ENCODE peak calls at places on chromosomes 16 and 17, in nine cellular contexts. L, P, R, I, B, K, Q, X and O are unnamed samples. For H3K27me3, the result is how much of the 10 kb centered on the place peaks cover.

GRCh38 chr17:73283841-73284282 is 22.2 kb upstream of the CPSF4L start:
- DNase-seq in Q (no peak), I (no peak), B (no peak), R (no peak), K (no peak), P (no peak), X (no peak), L (no peak), O (no peak)

GRCh38 chr17:9389116-9389515 is 186.5 kb downstream of the STX8 start:
- DNase-seq in L (no peak), B (no peak), X (no peak), Q (no peak), I (peak), K (no peak), R (no peak), P (no peak), O (peak)

GRCh38 chr16:15857779-15858560 is 1.1 kb upstream of the MYH11 start:
- DNase-seq in P (peak), R (no peak), B (no peak), L (peak), X (no peak), Q (no peak), I (no peak), K (peak), O (no peak)

GRCh38 chr17:64769712-64770111 is 107.6 kb upstream of the SMURF2 start:
- DNase-seq in K (no peak), P (no peak), B (no peak), R (no peak), Q (no peak), L (no peak), I (no peak), X (no peak), O (no peak)

GRCh38 chr16:5633845-5634440 is 536.3 kb upstream of the EEF2KMT start:
- DNase-seq in I (no peak), K (no peak), Q (no peak), R (no peak), P (no peak), X (no peak), B (peak), L (no peak), O (no peak)

GRCh38 chr16:22955461-22956145 is 141.6 kb downstream of the HS3ST2 start:
- DNase-seq in P (no peak), Q (no peak), B (no peak), R (no peak), L (no peak), K (no peak), X (no peak), I (no peak), O (no peak)

GRCh38 chr16:70700101-70701020 is 14.5 kb upstream of the MTSS2 start:
- DNase-seq in Q (no peak), I (no peak), L (peak), K (no peak), P (peak), B (no peak), X (no peak), R (peak), O (no peak)

GRCh38 chr17:58249270-58250133 is 11.1 kb downstream of the LPO start:
- DNase-seq in P (peak), B (peak), R (peak), K (peak), I (peak), X (peak), Q (peak), L (peak), O (no peak)

GRCh38 chr17:27888072-27888471 is 5.1 kb downstream of the LYRM9 start:
- DNase-seq in K (no peak), Q (no peak), P (no peak), R (no peak), X (no peak), I (no peak), L (no peak), B (no peak), O (no peak)

GRCh38 chr17:43645765-43646481 is 15.8 kb downstream of the MEOX1 start:
- DNase-seq in X (peak), P (peak), Q (no peak), L (peak), I (no peak), B (no peak), K (peak), R (no peak), O (no peak)

GRCh38 chr16:15897386-15897785 is 9.0 kb upstream of the CEP20 start:
- DNase-seq in K (no peak), X (no peak), I (no peak), B (no peak), Q (no peak), R (no peak), P (no peak), L (no peak), O (no peak)

GRCh38 chr16:11401161-11402050 is 56.1 kb downstream of the RMI2 start:
- DNase-seq in Q (no peak), P (no peak), I (no peak), B (no peak), R (no peak), K (peak), L (peak), X (no peak), O (no peak)

GRCh38 chr17:29039764-29040598 is 3.0 kb upstream of the PIPOX start:
- DNase-seq in I (peak), K (no peak), B (no peak), X (no peak), R (no peak), P (no peak), Q (no peak), L (no peak), O (no peak)

GRCh38 chr17:58492238-58493121 is 4.3 kb upstream of the HSF5 start:
- DNase-seq in R (no peak), Q (no peak), I (no peak), B (no peak), P (no peak), X (no peak), L (no peak), K (no peak), O (no peak)

GRCh38 chr16:1556254-1556653 is 22.8 kb downstream of the TMEM204 start:
- DNase-seq in I (no peak), P (no peak), B (no peak), X (no peak), L (no peak), K (no peak), Q (no peak), R (no peak), O (no peak)

GRCh38 chr16:10791048-10791447 is 27.5 kb downstream of the TVP23A start:
- DNase-seq in L (no peak), X (no peak), P (no peak), Q (no peak), R (no peak), K (no peak), B (no peak), I (no peak), O (no peak)

GRCh38 chr16:4837733-4838501 is 9.2 kb downstream of the GLYR1 start:
- DNase-seq in I (no peak), X (no peak), L (no peak), Q (no peak), B (no peak), K (peak), P (no peak), R (no peak), O (no peak)

GRCh38 chr17:8272421-8272820 is 16.0 kb upstream of the RANGRF start:
- DNase-seq in B (no peak), R (no peak), L (no peak), K (no peak), Q (no peak), P (no peak), I (no peak), X (no peak), O (no peak)

GRCh38 chr17:10337136-10337535 is 35.7 kb downstream of the MYH13 start:
- DNase-seq in K (no peak), L (no peak), B (no peak), R (no peak), Q (no peak), P (no peak), I (no peak), X (no peak), O (no peak)

GRCh38 chr16:86171329-86171728 is 272.4 kb downstream of the IRF8 start:
- DNase-seq in Q (no peak), R (no peak), L (no peak), P (no peak), B (no peak), I (peak), K (no peak), X (no peak), O (no peak)

GRCh38 chr17:49739662-49740271 is 24.2 kb downstream of the FAM117A start:
- DNase-seq in P (peak), R (no peak), I (no peak), L (peak), K (peak), X (peak), B (no peak), Q (peak), O (no peak)

GRCh38 chr16:10827691-10828341 is 9.2 kb upstream of the TVP23A start:
- DNase-seq in P (peak), K (peak), L (peak), R (no peak), B (no peak), Q (no peak), I (peak), X (no peak), O (peak)

GRCh38 chr17:68567581-68567980 is 33.6 kb downstream of the FAM20A start:
- DNase-seq in B (no peak), L (no peak), R (no peak), X (no peak), I (no peak), Q (no peak), K (no peak), P (no peak), O (no peak)

GRCh38 chr16:64590516-64590915 is 531.3 kb downstream of the CDH11 start:
- DNase-seq in I (no peak), X (no peak), P (no peak), Q (no peak), R (no peak), L (no peak), K (no peak), B (no peak), O (peak)

GRCh38 chr16:20612551-20613470 is 36.6 kb upstream of the ACSM2B start:
- DNase-seq in P (peak), K (peak), Q (no peak), I (no peak), X (no peak), B (no peak), L (no peak), R (no peak), O (no peak)

GRCh38 chr16:86882586-86883280 is 304.4 kb downstream of the FOXL1 start:
- DNase-seq in L (peak), B (no peak), K (peak), I (peak), X (no peak), P (peak), Q (no peak), R (peak), O (no peak)

GRCh38 chr17:59361386-59361785 is 29.9 kb downstream of the YPEL2 start:
- DNase-seq in Q (no peak), K (no peak), L (no peak), I (no peak), X (no peak), P (no peak), R (no peak), B (no peak), O (peak)

GRCh38 chr17:37220609-37220953 is 155.2 kb upstream of the C17orf78 start:
- DNase-seq in Q (no peak), K (no peak), L (no peak), X (no peak), P (no peak), B (peak), I (peak), R (peak), O (no peak)
- TF ChIP-seq CTCF in Q (no peak), K (no peak), L (peak), X (no peak), P (no peak), B (peak), I (peak), R (peak), O (peak)

DNA sequence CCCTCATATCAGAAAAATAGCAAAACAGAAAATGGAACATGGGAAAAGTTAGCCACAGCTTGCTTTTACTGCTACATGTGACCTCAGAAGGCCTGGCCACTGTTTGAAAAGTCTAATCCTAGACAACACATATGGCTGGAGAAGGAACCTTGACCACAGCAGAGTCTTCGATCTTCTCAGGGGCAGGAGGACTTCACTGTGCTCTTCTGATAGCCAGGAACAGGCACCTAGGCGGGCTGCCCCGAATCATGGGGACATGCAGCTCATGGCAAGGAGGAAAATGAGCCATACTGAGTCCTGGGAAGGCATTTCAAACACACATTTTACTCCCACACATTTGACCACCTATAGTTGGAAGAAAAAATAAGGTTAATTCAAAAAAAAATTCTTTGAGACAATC is 31.1 kb upstream of the ADORA2B start:
- DNase-seq in Q (no peak), P (no peak), L (no peak), X (no peak), B (no peak), K (no peak), R (no peak), I (no peak), O (no peak)
- H3K4me3 ChIP-seq in Q (no peak), P (no peak), L (no peak), X (no peak), B (no peak), K (no peak), R (no peak), I (no peak), O (no peak)

GRCh38 chr17:74330446-74330845 is 4.4 kb downstream of the KIF19 start:
- DNase-seq in L (no peak), I (no peak), X (no peak), K (no peak), R (peak), Q (no peak), B (no peak), P (no peak), O (no peak)
- H3K27me3 ChIP-seq in L (under half), I (under half), X (under half), K (under half), R (under half), Q (under half), B (under half), P (under half), O (under half)

DNA sequence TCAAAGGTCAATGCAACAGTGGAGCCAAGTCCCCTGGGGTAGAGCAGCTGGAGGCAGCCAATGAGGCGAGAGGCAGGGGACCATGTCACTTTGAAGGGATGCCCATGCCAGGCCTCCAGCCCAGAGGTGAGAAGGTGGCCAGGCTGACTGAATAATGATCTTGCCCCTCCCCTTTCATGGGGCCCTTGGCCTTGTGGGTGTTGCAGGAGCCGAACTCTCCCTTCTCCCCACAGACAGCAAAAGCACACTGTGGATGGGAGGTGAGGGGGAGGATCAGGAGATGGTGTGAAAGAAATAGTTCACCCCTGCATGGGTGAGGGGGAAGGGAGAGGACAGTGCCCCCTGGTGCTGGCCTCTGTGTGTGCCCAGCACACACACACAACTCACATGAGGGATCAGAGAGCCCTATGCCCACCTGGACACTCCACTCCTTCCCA is 15.8 kb upstream of the TBX21 start:
- DNase-seq in X (no peak), R (no peak), L (no peak), I (no peak), Q (no peak), P (no peak), B (no peak), K (no peak), O (no peak)
- TF ChIP-seq CTCF in X (no peak), R (peak), L (peak), I (peak), Q (no peak), P (peak), B (no peak), K (peak), O (peak)